ENCODE peak calls at places on chromosomes 1 and 21, in nine cellular contexts. P is A549, E is HCT116, T is HepG2, G is GM12878, I is H1, Z is K562, X is endothelial cell of umbilical vein, Y is WTC11. A is an unnamed sample.

GRCh38 chr21:16473965-16474364 is 744.2 kb downstream of the USP25 start:
- DNase-seq in I (no peak), P (no peak), E (no peak), Z (no peak), T (no peak), X (no peak), G (no peak), Y (no peak), A (no peak)

GRCh38 chr1:22709891-22710687 is 550 bp upstream of the EPHB2 start:
- DNase-seq in X (peak; percentile 49), P (peak; percentile 24), Y (peak; percentile 56), T (no peak), I (no peak), G (no peak), Z (no peak), E (no peak), A (peak; percentile 75)

GRCh38 chr1:111412839-111413238 is 14.7 kb downstream of the OVGP1 start:
- DNase-seq in G (no peak), P (no peak), X (no peak), I (no peak), Y (no peak), Z (no peak), T (no peak), E (no peak), A (no peak)

GRCh38 chr1:172006660-172007059 is 165.4 kb downstream of the DNM3 start:
- DNase-seq in E (no peak), Z (no peak), I (no peak), Y (no peak), P (no peak), T (no peak), G (no peak), X (no peak), A (no peak)

GRCh38 chr21:44574457-44575306 is 1.2 kb downstream of the KRTAP10-4 start:
- DNase-seq in P (no peak), I (no peak), Z (no peak), T (peak; percentile 86), Y (no peak), G (no peak), E (no peak), X (no peak), A (no peak)

GRCh38 chr1:118744420-118744819 is 243.7 kb downstream of the TBX15 start:
- DNase-seq in P (no peak), I (no peak), T (no peak), Y (no peak), X (no peak), Z (no peak), E (no peak), G (no peak), A (no peak)

GRCh38 chr1:236495359-236496120 is 28.2 kb upstream of the LGALS8 start:
- DNase-seq in P (no peak), E (no peak), T (peak; percentile 53), G (no peak), X (no peak), Y (peak; percentile 40), I (no peak), Z (no peak), A (no peak)

GRCh38 chr1:83104558-83104957 is 894.4 kb downstream of the TTLL7 start:
- DNase-seq in Z (no peak), T (no peak), X (no peak), P (no peak), I (no peak), G (no peak), E (no peak), Y (no peak), A (no peak)

GRCh38 chr21:45291613-45292398 is 4.1 kb upstream of the POFUT2 start:
- DNase-seq in G (no peak), X (no peak), P (no peak), E (no peak), T (no peak), Z (peak; percentile 60), I (no peak), Y (no peak), A (no peak)

GRCh38 chr21:44582980-44583799 is 2.8 kb upstream of the KRTAP10-5 start:
- DNase-seq in E (no peak), I (no peak), Z (no peak), T (no peak), X (no peak), P (no peak), G (no peak), Y (no peak), A (no peak)

GRCh38 chr1:81662913-81663526 is 137.7 kb upstream of the ADGRL2 start:
- DNase-seq in Z (no peak), E (no peak), Y (no peak), G (no peak), P (no peak), T (no peak), X (no peak), I (no peak), A (no peak)

GRCh38 chr1:236083650-236084385 is 18.9 kb upstream of the NID1 start:
- DNase-seq in G (no peak), Y (no peak), E (no peak), I (no peak), T (no peak), Z (no peak), P (no peak), X (no peak), A (no peak)

GRCh38 chr1:226949401-226949800 is 9.3 kb downstream of the COQ8A start:
- DNase-seq in P (no peak), I (no peak), T (no peak), Y (no peak), E (no peak), G (no peak), X (no peak), Z (no peak), A (no peak)

GRCh38 chr1:16394977-16395376 is 27.9 kb downstream of the SZRD1 start:
- DNase-seq in I (no peak), X (no peak), P (no peak), Y (no peak), T (no peak), Z (no peak), E (no peak), G (no peak), A (no peak)

GRCh38 chr1:16168622-16169021 is 12.8 kb upstream of the EPHA2 start:
- DNase-seq in Y (no peak), Z (no peak), P (no peak), I (no peak), E (no peak), X (no peak), T (no peak), G (no peak), A (no peak)

GRCh38 chr1:245058882-245059281 is 95.9 kb upstream of the KIF26B start:
- DNase-seq in E (no peak), T (no peak), Y (no peak), P (no peak), G (no peak), X (no peak), I (no peak), Z (no peak), A (no peak)

GRCh38 chr21:46645840-46646239 is 10.4 kb downstream of the PRMT2 start:
- DNase-seq in Y (no peak), I (no peak), P (no peak), Z (no peak), T (no peak), E (no peak), G (no peak), X (no peak), A (no peak)
- TF ChIP-seq MAX in Y (no peak), I (no peak), P (no peak), Z (no peak), T (no peak), E (no peak), G (no peak), X (no peak), A (no peak)

GRCh38 chr21:34580181-34580700 is 34.7 kb downstream of the RCAN1 start:
- DNase-seq in G (no peak), T (no peak), X (peak; percentile 56), Y (no peak), E (no peak), I (no peak), Z (no peak), P (no peak), A (no peak)
- TF ChIP-seq MAX in G (no peak), T (no peak), X (no peak), Y (no peak), E (no peak), I (no peak), Z (no peak), P (no peak), A (no peak)

GRCh38 chr1:184974086-184974836 is at the start of gene NIBAN1:
- DNase-seq in T (no peak), P (peak; percentile 48), E (peak; percentile 15), X (peak; percentile 20), G (no peak), I (peak; percentile 23), Z (peak; percentile 52), Y (peak; percentile 67), A (peak; percentile 86)

GRCh38 chr1:184972281-184973055 is 1.8 kb downstream of the NIBAN1 start:
- DNase-seq in Z (no peak), E (no peak), T (no peak), Y (no peak), I (no peak), X (no peak), P (no peak), G (no peak), A (peak; percentile 15)

GRCh38 chr1:184970691-184971161 is 3.6 kb downstream of the NIBAN1 start:
- DNase-seq in Z (no peak), Y (no peak), E (no peak), I (no peak), X (no peak), T (no peak), P (no peak), G (no peak), A (no peak)

GRCh38 chr1:184973308-184974085 is 811 bp downstream of the NIBAN1 start:
- DNase-seq in X (peak; percentile 44), G (peak; percentile 56), T (no peak), I (no peak), Y (peak; percentile 55), Z (no peak), E (no peak), P (peak; percentile 33), A (peak; percentile 88)

GRCh38 chr1:184971522-184972265 is 2.6 kb downstream of the NIBAN1 start:
- DNase-seq in Z (no peak), E (no peak), X (no peak), Y (no peak), G (no peak), P (no peak), T (no peak), I (no peak), A (no peak)
- TF ChIP-seq MAX in Z (no peak), E (no peak), X (no peak), Y (no peak), G (no peak), P (no peak), T (no peak), I (no peak), A (no peak)

DNA sequence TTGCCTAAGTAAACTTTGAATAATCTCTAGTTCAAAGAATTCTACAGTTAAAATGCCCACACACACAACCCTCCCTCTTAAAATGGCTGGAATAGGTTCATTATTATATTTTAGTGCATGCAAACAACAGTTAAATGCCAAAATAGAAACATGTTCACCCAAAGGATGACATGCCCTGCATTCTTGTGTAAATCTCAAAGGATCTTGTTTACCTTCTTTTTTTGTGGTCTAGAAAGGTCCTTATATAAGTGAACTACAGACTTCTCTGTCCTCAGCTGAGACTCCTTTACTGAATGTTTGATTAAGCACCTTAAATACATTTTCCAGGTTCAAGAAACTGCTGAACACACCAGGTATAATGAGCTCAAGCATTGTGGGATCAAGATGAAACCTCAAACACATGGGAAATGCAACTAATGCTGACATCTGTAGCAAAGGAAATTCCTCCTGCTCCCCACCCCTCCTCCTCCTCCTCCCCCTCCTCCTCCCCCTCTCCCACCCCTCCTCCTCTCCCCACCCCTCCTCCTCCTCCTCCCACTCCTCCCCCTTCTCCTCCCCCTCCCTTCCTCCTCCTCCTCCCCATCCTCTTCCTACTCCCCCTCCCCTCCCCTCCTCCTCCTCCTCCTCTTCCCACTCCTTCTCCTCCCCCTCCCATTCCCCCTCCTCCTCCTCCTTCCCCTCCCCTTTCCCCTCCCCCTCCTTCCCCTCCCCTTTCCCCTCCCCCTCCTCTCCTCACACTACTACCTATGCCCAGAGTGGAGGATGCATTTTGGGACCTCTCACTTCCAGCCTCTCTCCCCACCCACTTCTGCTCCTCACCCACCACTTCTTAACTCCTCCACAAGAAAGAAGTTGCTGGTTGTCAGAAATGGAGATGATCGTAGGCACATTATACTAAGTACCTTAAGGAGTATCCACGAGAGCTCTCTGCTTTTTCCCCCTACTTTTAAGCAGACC is 233.9 kb downstream of the MRPL39 start:
- DNase-seq in I (no peak), T (no peak), X (no peak), Y (peak; percentile 36), E (no peak), G (no peak), Z (no peak), P (no peak), A (no peak)
- TF ChIP-seq MAX in I (no peak), T (no peak), X (no peak), Y (no peak), E (no peak), G (no peak), Z (no peak), P (no peak), A (no peak)

A was measured in NB4.